ENCODE peak calls at places on chromosome X, in eight cellular contexts. N, S, R, W, B, Z, J and O are unnamed samples.

GRCh38 chrX:30296408-30297254 is 12.6 kb downstream of the NR0B1 start:
- DNase-seq in N (no peak), S (no peak), R (no peak), W (no peak), B (no peak), Z (no peak), J (no peak), O (no peak)

GRCh38 chrX:47091149-47091775 is 13.0 kb downstream of the RGN start:
- DNase-seq in N (no peak), S (no peak), R (peak), W (no peak), B (no peak), Z (no peak), J (no peak), O (peak)

GRCh38 chrX:8864151-8864550 is 63.0 kb upstream of the FAM9A start:
- DNase-seq in N (no peak), S (no peak), R (no peak), W (no peak), B (no peak), Z (no peak), J (no peak), O (no peak)

GRCh38 chrX:144334577-144334976 is 450.7 kb downstream of the UBE2NL start:
- DNase-seq in N (no peak), S (no peak), R (no peak), W (no peak), B (no peak), Z (no peak), J (no peak), O (no peak)

GRCh38 chrX:24392709-24393108 is 32.3 kb downstream of the SUPT20HL1 start:
- DNase-seq in N (no peak), S (peak), R (no peak), W (no peak), B (no peak), Z (no peak), J (no peak), O (peak)

GRCh38 chrX:14964500-14964899 is 91.3 kb downstream of the MOSPD2 start:
- DNase-seq in N (no peak), S (peak), R (peak), W (no peak), B (no peak), Z (no peak), J (no peak), O (no peak)

GRCh38 chrX:19360903-19361302 is 17.2 kb downstream of the PDHA1 start:
- DNase-seq in N (no peak), S (no peak), R (no peak), W (no peak), B (no peak), Z (no peak), J (no peak), O (no peak)

GRCh38 chrX:155221351-155221750 is 5.1 kb downstream of the VBP1 start:
- DNase-seq in N (no peak), S (no peak), R (no peak), W (no peak), B (no peak), Z (no peak), J (no peak), O (no peak)

GRCh38 chrX:50206753-50207152 is 2.2 kb downstream of the CCNB3 start:
- DNase-seq in N (no peak), S (no peak), R (no peak), W (no peak), B (no peak), Z (no peak), J (no peak), O (no peak)

GRCh38 chrX:153539171-153539978 is 21.9 kb downstream of the ATP2B3 start:
- DNase-seq in N (peak), S (peak), R (peak), W (peak), B (peak), Z (peak), J (peak), O (peak)

GRCh38 chrX:118864063-118864630 is 40.5 kb downstream of the ZCCHC12 start:
- DNase-seq in N (no peak), S (no peak), R (no peak), W (no peak), B (peak), Z (no peak), J (no peak), O (no peak)

GRCh38 chrX:108516184-108516583 is 76.5 kb downstream of the COL4A5 start:
- DNase-seq in N (no peak), S (peak), R (peak), W (no peak), B (no peak), Z (no peak), J (no peak), O (peak)

GRCh38 chrX:69615323-69615722 is 590 bp upstream of the EDA start:
- DNase-seq in N (no peak), S (no peak), R (no peak), W (no peak), B (no peak), Z (no peak), J (no peak), O (no peak)

GRCh38 chrX:335758-336155 is 17.2 kb upstream of the GTPBP6 start:
- DNase-seq in N (no peak), S (no peak), R (no peak), W (no peak), B (peak), Z (peak), J (no peak), O (no peak)

GRCh38 chrX:152573866-152574265 is 63.8 kb upstream of the GABRQ start:
- DNase-seq in N (no peak), S (no peak), R (no peak), W (no peak), B (no peak), Z (no peak), J (no peak), O (no peak)

GRCh38 chrX:18674417-18674787 is 2.5 kb upstream of the RS1 start:
- DNase-seq in N (peak), S (no peak), R (no peak), W (no peak), B (peak), Z (no peak), J (no peak), O (no peak)

GRCh38 chrX:143663755-143664154 is 27.9 kb upstream of the SLITRK4 start:
- DNase-seq in N (no peak), S (peak), R (no peak), W (no peak), B (no peak), Z (no peak), J (no peak), O (no peak)

GRCh38 chrX:46125139-46125538 is 420.1 kb downstream of the ZNF674 start:
- DNase-seq in N (no peak), S (peak), R (peak), W (no peak), B (no peak), Z (no peak), J (no peak), O (peak)

GRCh38 chrX:110699109-110699508 is 96.5 kb downstream of the CHRDL1 start:
- DNase-seq in N (no peak), S (peak), R (peak), W (no peak), B (no peak), Z (no peak), J (no peak), O (peak)

GRCh38 chrX:41723821-41724220 is at the start of gene GPR82:
- DNase-seq in N (no peak), S (no peak), R (no peak), W (no peak), B (no peak), Z (no peak), J (no peak), O (no peak)

GRCh38 chrX:1207496-1208025 is 4.9 kb downstream of the CRLF2 start:
- DNase-seq in N (no peak), S (no peak), R (no peak), W (no peak), B (no peak), Z (peak), J (peak), O (no peak)

DNA sequence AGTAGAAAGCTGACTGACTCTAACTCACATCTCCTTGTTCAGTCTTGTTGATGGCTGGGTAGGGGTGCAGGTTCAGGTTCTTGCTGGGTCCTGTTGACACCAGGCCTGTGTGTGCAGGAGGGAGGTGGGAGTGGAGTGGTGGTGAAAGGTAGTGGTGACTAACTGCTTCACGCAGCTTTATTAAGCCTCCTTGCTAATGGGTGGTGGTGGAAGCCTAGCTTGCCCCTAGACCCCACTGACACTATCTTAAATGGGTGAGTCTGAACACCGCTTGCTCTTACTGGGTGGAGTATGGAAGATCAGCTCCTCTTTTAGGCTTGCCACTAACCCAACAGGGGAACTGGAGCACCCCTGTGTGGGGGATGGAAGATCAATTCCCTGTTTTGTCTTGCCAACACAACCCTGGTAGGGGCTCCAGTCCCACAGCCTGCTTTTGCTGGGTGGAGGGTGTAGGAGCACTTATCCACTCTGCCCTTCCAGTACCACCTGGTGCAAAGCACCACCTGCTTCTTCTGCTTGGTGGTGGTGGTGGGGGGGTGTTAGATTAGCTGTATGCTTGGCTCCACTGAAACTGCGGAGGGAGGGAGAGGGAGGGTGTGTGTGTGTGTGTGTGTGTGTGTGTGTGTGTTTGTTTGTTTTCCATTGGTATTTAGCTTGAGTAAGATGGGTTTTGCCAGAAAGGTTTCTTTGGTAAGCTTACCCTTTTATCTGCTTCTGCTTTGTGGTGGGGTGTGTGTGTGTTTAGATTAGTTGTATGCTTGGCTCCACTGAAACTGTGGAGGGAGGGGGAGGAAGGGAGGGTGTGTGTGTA is 25.6 kb downstream of the KDM6A start:
- DNase-seq in N (no peak), S (no peak), R (no peak), W (no peak), B (no peak), Z (no peak), J (no peak), O (no peak)
- H3K4me3 ChIP-seq in N (no peak), S (no peak), R (no peak), W (no peak), B (no peak), Z (no peak), J (no peak), O (no peak)

DNA sequence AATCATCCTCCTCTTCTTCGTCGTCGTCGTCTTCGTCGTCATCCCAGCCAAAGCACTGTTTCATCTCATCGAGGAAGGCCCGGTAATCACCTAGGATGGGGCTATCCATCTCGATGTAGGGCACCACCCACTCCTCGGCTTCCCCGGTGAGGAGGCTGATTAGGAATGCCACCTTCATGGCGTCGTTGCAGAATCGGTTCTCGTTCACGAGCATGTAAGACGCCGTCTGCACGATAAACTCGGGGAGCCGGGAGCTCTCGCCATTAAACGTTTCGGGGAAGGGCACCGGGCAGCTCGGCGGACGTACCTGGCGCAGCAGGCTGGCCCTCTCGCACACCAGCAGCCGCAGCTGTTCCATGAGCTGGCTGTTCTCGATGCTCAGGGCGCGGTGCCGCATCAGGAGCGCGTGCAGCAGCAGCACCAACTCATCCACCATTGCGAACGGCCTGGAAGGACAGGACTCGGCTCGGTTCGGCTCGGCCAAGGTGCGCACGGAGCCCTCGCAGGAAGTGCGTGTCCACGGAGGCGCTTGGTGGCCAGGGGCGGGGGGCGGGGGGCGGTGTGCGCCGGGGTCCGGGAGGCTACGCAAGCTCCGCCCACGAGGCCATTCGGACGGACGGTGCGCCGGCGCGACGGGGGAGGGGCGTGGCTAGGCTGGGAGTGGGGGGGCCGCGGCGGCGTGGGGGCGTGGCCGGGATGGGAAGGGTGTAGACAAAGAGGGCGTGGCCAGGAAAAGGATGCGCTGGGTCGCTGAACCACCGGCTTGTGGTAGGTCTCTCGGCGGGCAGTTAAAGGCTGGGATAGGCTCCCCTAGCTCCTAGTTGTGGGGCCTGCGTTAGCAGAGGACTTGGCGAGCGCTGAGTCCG is at the start of gene LDOC1:
- DNase-seq in N (peak), S (peak), R (peak), W (peak), B (peak), Z (peak), J (peak), O (peak)
- H3K4me3 ChIP-seq in N (no peak), S (peak), R (peak), W (peak), B (peak), Z (peak), J (peak), O (peak)

DNA sequence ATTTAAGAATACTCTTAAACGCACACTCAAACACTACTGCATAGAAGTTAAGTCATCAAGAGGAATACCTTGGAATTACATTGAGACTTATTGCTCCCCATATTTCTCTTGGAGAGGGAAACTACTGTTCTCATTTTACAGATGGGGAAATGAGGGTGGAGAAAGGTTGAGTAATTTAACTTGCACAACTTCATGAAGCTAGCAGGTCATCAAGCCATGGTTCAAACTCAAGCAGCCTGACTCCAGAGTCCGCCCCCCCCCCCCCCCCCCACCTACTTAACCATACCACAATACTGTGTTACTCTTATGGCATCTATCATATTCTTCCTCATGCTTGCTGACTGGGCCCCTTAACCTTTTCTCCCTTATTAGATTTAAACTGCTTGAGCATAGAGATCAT is 45.1 kb downstream of the MBNL3 start:
- DNase-seq in N (no peak), S (no peak), R (no peak), W (no peak), B (no peak), Z (no peak), J (no peak), O (peak)
- H3K4me3 ChIP-seq in N (no peak), S (no peak), R (no peak), W (no peak), B (no peak), Z (no peak), J (no peak), O (no peak)

GRCh38 chrX:148499638-148500427 is 584 bp upstream of the AFF2 start:
- DNase-seq in N (no peak), S (no peak), R (no peak), W (no peak), B (no peak), Z (no peak), J (no peak), O (no peak)
- H3K4me3 ChIP-seq in N (no peak), S (peak), R (peak), W (no peak), B (no peak), Z (no peak), J (peak), O (no peak)

GRCh38 chrX:38800981-38801845 is at the start of gene MID1IP1:
- DNase-seq in N (peak), S (peak), R (peak), W (peak), B (peak), Z (peak), J (peak), O (peak)
- H3K4me3 ChIP-seq in N (no peak), S (peak), R (peak), W (peak), B (peak), Z (peak), J (peak), O (peak)

DNA sequence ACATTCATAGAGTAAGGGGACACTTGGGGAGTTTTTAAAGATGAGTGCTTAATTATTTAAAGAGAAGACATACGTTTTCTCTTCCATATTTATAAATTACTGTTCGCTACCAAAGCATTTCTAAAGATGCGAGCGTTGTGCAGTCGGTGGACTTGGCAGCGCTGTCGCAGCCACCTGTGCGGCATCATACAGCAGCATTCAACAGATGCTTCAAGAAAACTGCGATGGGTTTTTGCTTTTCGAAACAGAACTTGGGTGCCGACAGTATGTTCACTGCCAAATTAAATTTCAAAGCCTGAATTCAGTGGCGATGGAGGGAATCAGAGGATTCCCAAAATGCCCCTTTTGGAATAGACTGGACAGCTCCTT is 1.6 kb upstream of the HTR2C start:
- DNase-seq in N (no peak), S (no peak), R (no peak), W (no peak), B (no peak), Z (no peak), J (no peak), O (no peak)
- H3K4me3 ChIP-seq in N (no peak), S (no peak), R (no peak), W (no peak), B (no peak), Z (no peak), J (no peak), O (no peak)

GRCh38 chrX:17405225-17405969 is 30.4 kb downstream of the NHS start:
- DNase-seq in N (no peak), S (peak), R (no peak), W (no peak), B (no peak), Z (no peak), J (no peak), O (peak)
- H3K4me3 ChIP-seq in N (no peak), S (no peak), R (no peak), W (no peak), B (no peak), Z (no peak), J (no peak), O (no peak)

GRCh38 chrX:123173833-123174232 is 10.2 kb upstream of the GRIA3 start:
- DNase-seq in N (no peak), S (no peak), R (no peak), W (no peak), B (no peak), Z (no peak), J (no peak), O (no peak)
- H3K4me3 ChIP-seq in N (no peak), S (no peak), R (no peak), W (no peak), B (no peak), Z (no peak), J (no peak), O (no peak)

DNA sequence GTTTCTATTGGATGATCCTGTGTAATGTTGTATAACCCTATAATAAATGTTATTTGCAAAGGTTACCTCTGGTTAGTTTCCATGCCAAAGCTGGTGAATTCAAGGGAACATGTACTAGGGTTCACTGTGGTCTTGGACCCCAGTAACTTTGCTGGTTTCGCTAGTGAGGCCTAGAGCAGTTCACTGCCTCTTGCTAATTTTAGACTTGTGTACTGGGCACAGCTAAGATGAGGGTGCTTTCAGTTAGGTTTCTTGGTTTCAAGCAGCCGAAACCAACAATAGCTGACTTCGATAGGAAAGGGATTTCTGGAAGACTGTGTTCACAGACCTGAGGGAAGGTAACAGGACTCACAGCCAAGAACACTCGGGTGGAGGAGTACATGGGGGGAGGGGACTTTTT is 215.5 kb upstream of the BCOR start:
- DNase-seq in N (no peak), S (no peak), R (no peak), W (no peak), B (no peak), Z (no peak), J (no peak), O (no peak)
- H3K4me3 ChIP-seq in N (no peak), S (no peak), R (no peak), W (no peak), B (no peak), Z (no peak), J (no peak), O (no peak)

DNA sequence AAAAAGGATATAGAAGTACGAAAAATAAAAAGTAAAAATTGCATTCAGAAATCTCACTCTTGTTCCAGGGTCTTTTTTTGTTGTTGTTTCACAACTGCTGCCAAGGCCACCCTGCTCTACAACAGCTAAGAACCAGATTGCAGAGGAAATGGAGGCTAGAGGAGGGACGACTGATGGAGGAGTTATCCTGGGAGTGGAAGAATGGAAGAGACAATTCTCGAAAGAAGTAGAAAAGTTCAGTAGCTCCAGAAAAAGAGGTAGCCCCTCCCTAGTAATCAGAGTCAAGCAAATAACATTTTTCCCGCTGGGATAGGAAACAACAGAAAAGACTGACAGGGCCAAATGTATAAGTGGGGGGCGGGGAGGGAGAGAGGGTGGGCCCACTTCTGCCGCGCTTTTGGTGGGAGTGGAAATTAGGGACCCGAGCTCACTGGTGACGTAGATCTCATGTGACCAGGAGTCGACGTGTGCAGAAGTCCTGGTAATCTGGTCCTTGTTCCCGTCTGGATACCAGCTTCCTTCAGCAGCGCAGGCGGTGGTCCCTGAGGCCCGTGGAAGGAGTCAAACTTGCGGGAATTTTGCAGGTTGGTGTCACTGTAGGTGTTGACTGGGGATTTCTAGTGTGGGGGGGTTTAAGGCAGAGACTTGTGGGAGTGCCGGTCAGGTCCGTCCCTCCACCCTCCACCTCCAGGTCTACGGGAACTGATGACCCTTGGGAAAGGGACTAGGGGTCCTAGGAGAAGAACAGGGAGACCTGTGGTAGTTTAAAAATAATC is at the start of gene TCEAL9:
- DNase-seq in N (no peak), S (peak), R (peak), W (no peak), B (peak), Z (peak), J (peak), O (peak)
- H3K4me3 ChIP-seq in N (peak), S (peak), R (peak), W (peak), B (peak), Z (peak), J (peak), O (peak)